ENCODE peak calls at places on chromosome 20, in seven cellular contexts. J is hepatocyte, Z is heart left ventricle, E is sigmoid colon, P is stomach, V is fibroblast of lung, K is right lobe of liver. S is an unnamed sample.
A peak's percentile ranks its signal among the peaks of the same experiment; 100 is the strongest.

GRCh38 chr20:62122659-62123449 is 579 bp downstream of the LSM14B start:
- DNase-seq in J (peak; percentile 77), Z (peak; percentile 39), E (peak; percentile 80), P (peak; percentile 63), V (no peak), K (peak; percentile 83), S (no peak)

GRCh38 chr20:32891926-32892660 is 33.4 kb downstream of the EFCAB8 start:
- DNase-seq in J (no peak), Z (no peak), E (no peak), P (no peak), V (no peak), K (no peak), S (no peak)

GRCh38 chr20:43011491-43011890 is 178.2 kb downstream of the PTPRT start:
- DNase-seq in J (no peak), Z (no peak), E (no peak), P (no peak), V (no peak), K (no peak), S (no peak)

GRCh38 chr20:50128520-50128905 is 15.6 kb upstream of the UBE2V1 start:
- DNase-seq in J (no peak), Z (no peak), E (no peak), P (no peak), V (no peak), K (no peak), S (no peak)

GRCh38 chr20:9460518-9460917 is 53.9 kb upstream of the LAMP5 start:
- DNase-seq in J (no peak), Z (no peak), E (no peak), P (no peak), V (peak; percentile 59), K (no peak), S (peak; percentile 40)

GRCh38 chr20:50267041-50267865 is 76.6 kb downstream of the CEBPB start:
- DNase-seq in J (peak; percentile 44), Z (no peak), E (peak; percentile 82), P (peak; percentile 91), V (peak; percentile 57), K (no peak), S (no peak)

GRCh38 chr20:64080013-64080812 is at the start of gene OPRL1:
- DNase-seq in J (no peak), Z (no peak), E (no peak), P (no peak), V (peak; percentile 19), K (no peak), S (no peak)

GRCh38 chr20:22717466-22717865 is 133.1 kb upstream of the FOXA2 start:
- DNase-seq in J (peak; percentile 79), Z (peak; percentile 38), E (no peak), P (peak; percentile 32), V (no peak), K (no peak), S (peak; percentile 75)

GRCh38 chr20:20368414-20369352 is 779 bp downstream of the INSM1 start:
- DNase-seq in J (peak; percentile 17), Z (no peak), E (no peak), P (no peak), V (no peak), K (no peak), S (no peak)

GRCh38 chr20:50844430-50845100 is 49.7 kb downstream of the BCAS4 start:
- DNase-seq in J (no peak), Z (no peak), E (no peak), P (peak; percentile 36), V (peak; percentile 97), K (no peak), S (peak; percentile 84)

GRCh38 chr20:61608275-61609085 is 356.4 kb downstream of the CDH4 start:
- DNase-seq in J (peak; percentile 70), Z (no peak), E (no peak), P (no peak), V (peak; percentile 33), K (no peak), S (no peak)

GRCh38 chr20:15703171-15703911 is 869.9 kb downstream of the KIF16B start:
- DNase-seq in J (peak; percentile 18), Z (no peak), E (no peak), P (no peak), V (peak; percentile 66), K (no peak), S (peak; percentile 89)

GRCh38 chr20:40538126-40538525 is 150.9 kb downstream of the MAFB start:
- DNase-seq in J (no peak), Z (no peak), E (no peak), P (no peak), V (no peak), K (no peak), S (no peak)

GRCh38 chr20:60306105-60306504 is 347.9 kb downstream of the CDH26 start:
- DNase-seq in J (no peak), Z (no peak), E (no peak), P (no peak), V (no peak), K (no peak), S (no peak)

DNA sequence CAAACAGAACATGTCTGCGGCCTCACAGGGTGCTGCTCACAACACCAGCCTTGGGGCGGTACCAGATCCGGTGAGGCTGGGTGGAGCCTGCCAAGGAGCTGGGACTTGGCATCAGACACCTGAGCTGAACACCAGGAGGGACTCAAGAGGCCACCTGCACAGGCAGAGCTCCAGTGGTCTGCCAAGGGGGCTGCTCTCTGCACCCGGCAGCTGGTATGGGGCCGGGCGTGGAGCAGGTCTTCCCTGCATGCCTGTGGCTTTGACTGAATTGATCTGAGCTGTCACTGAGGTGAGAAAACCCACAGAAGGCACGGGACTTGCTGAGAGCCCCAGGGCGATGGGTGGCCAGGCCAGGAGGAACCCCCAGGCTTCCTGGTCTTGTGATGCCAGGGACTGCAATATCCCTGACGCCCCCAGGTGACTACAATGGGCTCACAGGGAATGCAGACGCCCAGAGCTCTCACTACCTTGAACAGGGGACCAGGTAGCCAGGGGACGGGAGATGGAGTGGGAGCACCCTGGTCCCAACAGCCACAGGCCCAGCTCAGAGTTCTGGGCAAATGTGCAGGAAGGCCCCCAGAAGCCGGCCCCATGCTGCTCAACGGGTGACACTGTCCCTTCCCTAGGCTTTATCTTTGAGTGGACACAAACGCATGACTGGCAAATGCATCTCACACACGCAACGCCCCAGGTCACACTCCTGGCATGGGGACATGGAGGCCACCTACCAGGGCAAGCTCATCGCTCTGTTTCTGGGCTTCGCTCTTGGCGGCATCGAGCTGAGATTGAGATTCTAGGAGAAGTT is 48.2 kb downstream of the DSTN start:
- DNase-seq in J (no peak), Z (peak; percentile 15), E (peak; percentile 72), P (peak; percentile 83), V (no peak), K (peak; percentile 46), S (no peak)
- H3K36me3 ChIP-seq in J (peaks cover 6% of the 10 kb centered on the region), Z (peaks cover 70% of the 10 kb centered on the region), E (peaks cover 63% of the 10 kb centered on the region), P (peaks cover 78% of the 10 kb centered on the region), V (peaks cover 67% of the 10 kb centered on the region), K (peaks cover 86% of the 10 kb centered on the region), S (peaks cover 94% of the 10 kb centered on the region)

GRCh38 chr20:54151511-54152226 is 22.1 kb downstream of the CYP24A1 start:
- DNase-seq in J (no peak), Z (no peak), E (no peak), P (no peak), V (no peak), K (no peak), S (no peak)

GRCh38 chr20:54153847-54154246 is 19.9 kb downstream of the CYP24A1 start:
- DNase-seq in J (no peak), Z (no peak), E (no peak), P (no peak), V (no peak), K (no peak), S (no peak)

GRCh38 chr20:54153041-54153327 is 20.8 kb downstream of the CYP24A1 start:
- DNase-seq in J (no peak), Z (no peak), E (no peak), P (no peak), V (no peak), K (peak; percentile 51), S (no peak)

GRCh38 chr20:54151073-54151436 is 22.7 kb downstream of the CYP24A1 start:
- DNase-seq in J (no peak), Z (no peak), E (no peak), P (no peak), V (no peak), K (no peak), S (no peak)

GRCh38 chr20:54152227-54153040 is 21.4 kb downstream of the CYP24A1 start:
- DNase-seq in J (no peak), Z (no peak), E (no peak), P (no peak), V (no peak), K (no peak), S (no peak)
- H3K27ac ChIP-seq in J (no peak overlapping the region), Z (no peak overlapping the region), E (no peak overlapping the region), P (no peak overlapping the region), V (no peak overlapping the region), K (no peak overlapping the region), S (no peak overlapping the region)

GRCh38 chr20:24972341-24972740 is 20.2 kb downstream of the APMAP start:
- DNase-seq in J (no peak), Z (no peak), E (peak; percentile 21), P (no peak), V (no peak), K (no peak), S (no peak)

GRCh38 chr20:24969203-24970029 is 20.3 kb downstream of the CST7 start:
- DNase-seq in J (no peak), Z (no peak), E (peak; percentile 48), P (no peak), V (no peak), K (peak; percentile 40), S (no peak)

GRCh38 chr20:24971702-24972101 is 20.8 kb downstream of the APMAP start:
- DNase-seq in J (no peak), Z (no peak), E (peak; percentile 13), P (no peak), V (no peak), K (no peak), S (no peak)

GRCh38 chr20:24970030-24970553 is 21.0 kb downstream of the CST7 start:
- DNase-seq in J (no peak), Z (no peak), E (peak; percentile 27), P (no peak), V (no peak), K (no peak), S (no peak)

DNA sequence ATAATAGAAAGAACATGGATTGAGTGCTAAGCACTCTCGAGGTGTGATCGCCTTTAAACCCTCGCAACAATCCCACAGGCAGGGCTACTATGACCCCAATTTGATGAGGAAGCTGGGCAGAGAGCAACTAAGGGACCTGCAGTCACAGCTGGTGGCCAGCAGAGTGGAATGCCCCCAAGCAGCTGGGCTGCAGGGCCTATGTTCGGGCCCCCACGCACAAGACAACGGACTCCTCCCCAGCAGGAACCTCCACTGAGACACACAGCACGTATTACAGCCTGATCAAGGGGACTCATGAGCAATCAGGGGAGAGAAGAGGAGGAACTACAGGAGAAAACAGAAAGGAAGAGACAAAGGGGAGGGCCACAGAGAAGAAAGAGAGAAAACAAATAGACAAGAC is 21.7 kb downstream of the CST7 start:
- DNase-seq in J (no peak), Z (no peak), E (peak; percentile 32), P (no peak), V (no peak), K (peak; percentile 30), S (no peak)
- H3K36me3 ChIP-seq in J (peaks cover under 1% of the 10 kb centered on the region), Z (peaks cover 78% of the 10 kb centered on the region), E (peaks cover 92% of the 10 kb centered on the region), P (peaks cover 92% of the 10 kb centered on the region), V (peaks cover 15% of the 10 kb centered on the region), K (peaks cover 71% of the 10 kb centered on the region), S (peaks cover 34% of the 10 kb centered on the region)

DNA sequence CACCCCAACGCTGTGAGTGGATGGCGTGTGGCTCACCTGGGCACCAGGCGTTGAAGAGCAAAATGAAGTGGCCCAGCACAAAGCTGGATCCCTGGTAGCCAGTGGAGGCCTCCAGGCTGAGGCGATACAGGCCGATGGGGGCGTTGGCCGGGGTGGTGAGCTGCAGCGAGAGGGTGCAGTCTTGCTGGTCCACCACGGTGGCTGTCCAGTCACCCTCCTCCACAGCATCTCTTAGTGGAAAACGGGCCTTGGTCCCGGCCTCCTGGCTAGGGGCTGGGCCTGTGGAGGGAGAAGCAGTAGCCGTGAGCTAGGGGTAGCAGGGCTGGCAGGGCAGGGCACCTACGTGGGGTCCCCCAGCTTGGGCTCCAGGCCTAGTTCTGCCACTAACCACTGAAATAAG is 9.3 kb downstream of the TGM2 start:
- DNase-seq in J (no peak), Z (no peak), E (no peak), P (no peak), V (no peak), K (no peak), S (no peak)
- H3K27ac ChIP-seq in J (no peak overlapping the region), Z (peak overlapping the region; percentile 91), E (peak overlapping the region; percentile 75), P (peak overlapping the region; percentile 85), V (no peak overlapping the region), K (no peak overlapping the region), S (no peak overlapping the region)